ENCODE peak calls at places on chromosomes 5 and 9, in five cellular contexts. C is HEK293T, T is HepG2, G is H1, V is GM12878. K is an unnamed sample.

GRCh38 chr9:111599092-111599947 is at the start of gene PTGR1:
- DNase-seq in G (peak), C (no peak), T (peak), V (no peak), K (peak)

GRCh38 chr9:34591911-34592866 is 2.7 kb upstream of the CNTFR start:
- DNase-seq in G (no peak), V (no peak), C (no peak), T (no peak), K (no peak)

GRCh38 chr5:13860176-13860575 is 84.3 kb downstream of the DNAH5 start:
- DNase-seq in V (no peak), C (no peak), G (no peak), T (no peak), K (no peak)

GRCh38 chr9:14692536-14692917 is 705 bp downstream of the ZDHHC21 start:
- DNase-seq in G (no peak), T (peak), V (no peak), C (no peak), K (no peak)

GRCh38 chr5:96687812-96688453 is 25.8 kb downstream of the CAST start:
- DNase-seq in C (peak), G (no peak), T (peak), V (no peak), K (no peak)

GRCh38 chr5:138573949-138574670 is 1.1 kb downstream of the HSPA9 start:
- DNase-seq in T (no peak), C (no peak), G (no peak), V (no peak), K (no peak)

GRCh38 chr5:159156426-159156835 is 52.9 kb downstream of the RNF145 start:
- DNase-seq in G (no peak), V (no peak), C (no peak), T (no peak), K (no peak)

GRCh38 chr9:4894076-4894475 is 91.0 kb upstream of the JAK2 start:
- DNase-seq in C (no peak), T (no peak), V (no peak), G (no peak), K (no peak)

GRCh38 chr9:72948906-72949582 is 3.8 kb downstream of the ALDH1A1 start:
- DNase-seq in V (no peak), T (no peak), G (no peak), C (no peak), K (no peak)

GRCh38 chr9:35423499-35423898 is 66.4 kb upstream of the RUSC2 start:
- DNase-seq in V (no peak), G (no peak), C (no peak), T (peak), K (no peak)

GRCh38 chr9:22210262-22210661 is 201.2 kb upstream of the CDKN2B start:
- DNase-seq in T (no peak), G (no peak), C (no peak), V (no peak), K (no peak)

GRCh38 chr9:7316458-7316795 is 483.2 kb downstream of the DMAC1 start:
- DNase-seq in G (no peak), C (no peak), T (no peak), V (no peak), K (no peak)

GRCh38 chr9:23659346-23660006 is 166.6 kb downstream of the ELAVL2 start:
- DNase-seq in V (no peak), G (no peak), T (no peak), C (no peak), K (peak)

GRCh38 chr5:15763754-15764153 is 263.8 kb downstream of the FBXL7 start:
- DNase-seq in G (no peak), T (no peak), V (no peak), C (no peak), K (no peak)

GRCh38 chr9:2157277-2158105 is 142.3 kb downstream of the SMARCA2 start:
- DNase-seq in C (peak), V (no peak), T (no peak), G (no peak), K (no peak)

GRCh38 chr9:89605181-89606048 is 603 bp downstream of the GADD45G start:
- DNase-seq in V (no peak), G (no peak), C (peak), T (no peak), K (no peak)
- TF ChIP-seq SUZ12 in V (no peak), G (peak), C (no peak), T (no peak), K (no peak)

GRCh38 chr5:143557061-143557818 is 153.8 kb upstream of the NR3C1 start:
- DNase-seq in G (no peak), V (peak), T (no peak), C (no peak), K (no peak)

GRCh38 chr5:143554918-143555477 is 151.5 kb upstream of the NR3C1 start:
- DNase-seq in G (no peak), V (no peak), C (no peak), T (peak), K (no peak)

GRCh38 chr5:143552680-143553079 is 149.2 kb upstream of the NR3C1 start:
- DNase-seq in C (no peak), G (no peak), V (no peak), T (no peak), K (no peak)

GRCh38 chr5:143551765-143552164 is 148.3 kb upstream of the NR3C1 start:
- DNase-seq in C (no peak), G (no peak), V (no peak), T (no peak), K (no peak)

GRCh38 chr5:143554194-143554717 is 150.8 kb upstream of the NR3C1 start:
- DNase-seq in T (no peak), G (no peak), V (no peak), C (no peak), K (no peak)
- TF ChIP-seq SUZ12 in T (no peak), G (no peak), V (no peak), C (no peak), K (no peak)

DNA sequence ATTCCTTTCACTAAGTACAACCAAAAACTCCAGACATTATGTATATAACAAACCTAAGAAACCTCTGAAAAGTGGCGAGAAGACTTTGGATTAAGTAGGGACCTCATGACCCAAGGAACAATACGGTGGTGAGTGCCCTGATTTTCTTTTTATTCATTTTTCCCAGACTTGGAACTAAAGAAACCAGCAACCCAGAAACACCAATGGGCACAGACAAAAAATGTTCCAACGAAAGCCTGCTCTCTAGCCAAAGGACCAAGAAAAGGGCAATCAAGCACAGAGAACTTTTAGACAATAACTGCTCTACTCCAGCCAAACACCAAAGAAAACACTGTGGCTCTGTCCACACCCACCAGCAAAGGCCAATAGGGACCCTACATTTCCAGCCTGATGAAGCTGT is 66.2 kb upstream of the SSBP2 start:
- DNase-seq in G (no peak), T (no peak), V (no peak), C (no peak), K (no peak)
- TF ChIP-seq SUZ12 in G (no peak), T (no peak), V (no peak), C (no peak), K (no peak)

DNA sequence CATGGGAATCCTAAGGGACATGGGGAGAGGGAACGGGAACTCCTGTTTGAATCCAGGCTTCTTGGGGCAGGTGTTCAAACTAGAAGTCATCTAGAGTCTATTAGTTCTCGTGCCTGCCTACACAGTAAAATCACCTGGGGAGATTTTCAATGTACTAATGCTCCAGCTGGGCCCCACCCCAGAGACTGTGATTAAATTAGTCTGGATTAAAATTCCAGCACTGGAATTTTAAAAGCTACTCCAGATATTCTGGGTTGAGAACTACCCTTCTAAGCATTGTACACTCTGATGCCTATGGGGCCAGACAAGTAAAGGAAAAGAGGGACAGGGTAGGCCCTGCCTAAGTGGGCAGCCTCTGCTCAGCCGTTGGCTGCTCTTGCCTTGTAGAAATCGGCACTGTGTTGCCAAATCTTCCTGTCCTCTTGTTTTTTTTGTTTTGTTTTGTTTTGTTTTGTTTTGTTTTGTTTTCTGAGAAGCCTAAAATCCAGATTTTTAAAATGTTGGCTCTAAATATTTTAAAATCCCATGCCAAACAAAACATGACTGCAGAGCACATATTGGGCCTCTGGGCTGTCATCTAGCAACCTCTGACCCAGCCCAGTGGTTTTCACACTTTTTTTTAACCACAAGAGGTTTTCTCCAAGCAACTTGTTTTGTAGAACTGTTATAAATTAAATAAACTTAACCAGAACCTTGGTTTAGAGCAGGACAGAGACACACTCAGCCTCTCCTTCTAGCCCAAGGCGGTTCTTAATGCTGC is 29.0 kb downstream of the ADRB2 start:
- DNase-seq in G (no peak), V (no peak), T (no peak), C (no peak), K (no peak)
- TF ChIP-seq SUZ12 in G (no peak), V (no peak), T (no peak), C (no peak), K (no peak)

DNA sequence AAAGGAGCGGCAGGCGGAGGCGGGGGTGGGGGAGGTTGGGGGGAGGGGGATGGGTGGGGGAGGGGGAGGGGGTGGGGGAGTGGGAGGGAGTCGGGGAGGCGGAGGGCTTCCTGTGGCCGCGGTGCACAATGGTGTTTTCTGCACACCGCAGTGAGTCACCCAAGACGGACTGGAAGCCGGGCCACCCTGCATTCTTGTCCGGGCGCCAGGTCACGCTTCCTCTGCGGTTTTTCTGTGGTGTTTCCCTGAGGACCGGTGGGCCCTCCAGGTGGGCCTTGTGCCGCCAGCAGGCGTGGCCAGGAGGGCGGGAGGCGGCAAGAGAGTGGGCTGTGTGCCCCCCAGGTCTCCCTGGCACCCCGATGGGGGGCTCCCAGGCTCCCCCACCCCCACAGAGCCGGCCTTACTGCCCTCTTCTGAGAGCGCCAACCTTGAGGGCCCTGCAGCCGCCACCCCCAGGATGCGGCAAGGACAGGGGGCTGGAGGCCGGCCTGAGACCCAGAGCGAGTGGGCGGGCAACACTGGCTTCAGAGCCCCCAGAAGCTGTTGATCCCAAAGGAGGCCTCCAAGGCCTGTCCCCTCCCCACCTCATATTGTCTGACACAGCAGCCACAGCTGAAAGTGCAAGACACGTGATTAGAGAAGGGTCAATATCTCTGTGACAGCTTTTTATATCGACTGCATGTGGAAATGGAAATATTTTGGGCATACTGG is 11.1 kb downstream of the EXD3 start:
- DNase-seq in C (no peak), V (peak), T (no peak), G (no peak), K (no peak)
- TF ChIP-seq SUZ12 in C (no peak), V (no peak), T (no peak), G (no peak), K (no peak)